ENCODE peak calls at places on chromosome 20, in five cellular contexts. H is A549, N is K562, S is HepG2, Z is H1. I is an unnamed sample.

GRCh38 chr20:3276400-3277015 is 37.5 kb upstream of the SLC4A11 start:
- DNase-seq in H (peak; percentile 66), N (peak; percentile 17), S (peak; percentile 68), Z (no peak), I (peak; percentile 37)

GRCh38 chr20:37615507-37616425 is 78.1 kb upstream of the CTNNBL1 start:
- DNase-seq in Z (peak; percentile 79), H (peak; percentile 61), N (peak; percentile 69), S (peak; percentile 62), I (peak; percentile 33)

GRCh38 chr20:48788486-48789072 is 39.2 kb downstream of the PREX1 start:
- DNase-seq in N (no peak), S (no peak), Z (no peak), H (no peak), I (no peak)

GRCh38 chr20:10075606-10076005 is 40.8 kb downstream of the ANKEF1 start:
- DNase-seq in H (no peak), N (no peak), Z (no peak), S (no peak), I (peak; percentile 21)

GRCh38 chr20:48626226-48626937 is 201.4 kb downstream of the PREX1 start:
- DNase-seq in N (no peak), S (no peak), H (no peak), Z (no peak), I (no peak)

GRCh38 chr20:21522479-21523397 is 8.9 kb upstream of the NKX2-2 start:
- DNase-seq in H (no peak), N (no peak), S (no peak), Z (peak; percentile 71), I (no peak)

GRCh38 chr20:33666293-33667244 is at the start of gene ACTL10:
- DNase-seq in S (no peak), Z (peak; percentile 79), H (no peak), N (peak; percentile 82), I (peak; percentile 98)

GRCh38 chr20:34861386-34862084 is 11.1 kb downstream of the GGT7 start:
- DNase-seq in N (no peak), Z (no peak), S (no peak), H (no peak), I (no peak)

GRCh38 chr20:38152175-38153010 is 12.7 kb downstream of the TGM2 start:
- DNase-seq in N (no peak), Z (no peak), H (peak; percentile 74), S (peak; percentile 44), I (peak; percentile 97)

GRCh38 chr20:24587384-24588046 is 118.1 kb downstream of the SYNDIG1 start:
- DNase-seq in Z (no peak), N (no peak), S (no peak), H (no peak), I (no peak)

GRCh38 chr20:64038579-64039292 is 2.8 kb downstream of the C20orf204 start:
- DNase-seq in H (peak; percentile 91), Z (peak; percentile 92), S (no peak), N (peak; percentile 84), I (peak; percentile 96)

GRCh38 chr20:5569021-5569420 is 181.2 kb upstream of the SHLD1 start:
- DNase-seq in S (peak; percentile 71), N (peak; percentile 18), Z (no peak), H (peak; percentile 75), I (peak; percentile 74)

GRCh38 chr20:24148372-24148771 is 159.8 kb upstream of the GGTLC1 start:
- DNase-seq in Z (peak; percentile 14), H (no peak), S (no peak), N (no peak), I (no peak)

GRCh38 chr20:46581386-46581785 is 30.9 kb upstream of the OCSTAMP start:
- DNase-seq in H (no peak), Z (no peak), S (no peak), N (no peak), I (no peak)

DNA sequence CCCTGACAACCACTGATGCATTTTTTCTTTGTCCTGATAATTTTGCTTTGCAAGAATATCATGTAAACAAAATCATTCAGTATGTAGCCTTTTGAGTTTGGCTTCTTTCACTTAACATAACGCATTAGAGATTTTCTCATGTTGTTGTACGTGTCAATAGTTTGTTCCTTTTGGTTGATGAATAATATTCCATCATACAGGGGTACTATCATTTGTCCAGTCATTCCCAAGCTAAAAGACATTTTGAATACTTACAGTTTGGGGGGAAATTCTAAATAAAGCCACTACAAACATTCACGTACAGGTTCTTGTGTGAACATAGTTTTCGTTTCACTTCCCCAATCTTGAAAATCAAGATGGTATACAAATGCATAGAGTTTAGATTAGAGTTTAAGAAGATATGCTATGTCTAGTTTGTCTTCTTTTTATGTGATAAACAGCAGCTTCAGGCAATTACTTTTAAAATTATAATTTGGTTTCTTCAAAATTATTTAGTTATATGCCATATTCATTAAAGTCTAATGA is 5.2 kb downstream of the HAO1 start:
- DNase-seq in S (no peak), H (no peak), N (no peak), Z (no peak), I (no peak)
- H3K4me3 ChIP-seq in S (no peak overlapping the region), H (no peak overlapping the region), N (no peak overlapping the region), Z (no peak overlapping the region), I (no peak overlapping the region)

GRCh38 chr20:60820149-60820548 is 431.9 kb upstream of the CDH4 start:
- DNase-seq in Z (no peak), S (no peak), N (no peak), H (no peak), I (no peak)
- TF ChIP-seq CTCF in Z (no peak), S (no peak), N (no peak), H (no peak), I (no peak)

DNA sequence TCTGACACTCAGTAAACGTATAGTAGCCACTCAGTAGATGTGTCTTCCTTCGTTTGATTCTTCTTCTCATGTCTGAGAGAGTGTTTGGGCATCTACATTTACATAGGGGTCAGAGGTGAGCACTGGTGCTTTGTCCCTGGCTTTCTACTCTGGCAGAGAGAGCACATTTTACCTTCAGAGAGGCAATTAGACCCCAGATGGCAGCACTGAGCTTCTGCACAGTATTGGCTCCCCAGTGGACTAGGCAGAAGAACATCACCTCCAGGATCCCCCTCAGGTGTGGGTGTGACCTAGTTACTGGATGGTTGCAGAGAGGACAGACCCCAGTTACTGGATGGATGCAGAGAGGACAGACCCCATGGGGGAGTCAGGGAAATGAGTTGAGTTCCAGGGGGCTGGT is 327.2 kb downstream of the DHX35 start:
- DNase-seq in S (no peak), N (no peak), H (peak; percentile 7), Z (peak; percentile 66), I (no peak)
- TF ChIP-seq JUN in S (no peak), N (no peak), H (no peak), Z (no peak), I (no peak)

GRCh38 chr20:8213270-8213669 is 81.2 kb downstream of the PLCB1 start:
- DNase-seq in N (no peak), H (no peak), S (no peak), Z (no peak), I (no peak)

GRCh38 chr20:8213831-8214587 is 81.9 kb downstream of the PLCB1 start:
- DNase-seq in H (no peak), S (no peak), Z (no peak), N (no peak), I (no peak)

GRCh38 chr20:8210749-8211148 is 78.7 kb downstream of the PLCB1 start:
- DNase-seq in N (no peak), S (no peak), Z (no peak), H (no peak), I (no peak)

GRCh38 chr20:8209061-8209460 is 77.0 kb downstream of the PLCB1 start:
- DNase-seq in Z (no peak), S (no peak), N (no peak), H (no peak), I (peak; percentile 14)

DNA sequence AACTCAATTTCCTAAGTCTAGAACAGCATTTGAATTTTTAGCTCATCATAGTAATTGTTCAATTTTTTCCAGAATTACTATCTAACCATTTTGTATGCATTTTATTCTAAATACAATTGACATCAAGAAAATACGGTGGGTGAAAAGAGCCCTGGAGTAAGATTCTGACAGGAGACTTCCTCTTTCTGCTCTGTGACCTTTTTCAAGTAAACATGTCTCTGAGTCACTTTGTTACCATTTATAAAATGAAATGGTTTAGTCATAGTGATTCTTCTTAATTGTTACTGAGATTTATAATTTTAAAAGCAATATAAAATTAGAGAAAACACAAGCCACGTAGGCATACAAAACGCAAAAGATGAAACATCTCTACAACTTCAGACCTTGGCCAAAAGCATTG is 80.2 kb downstream of the PLCB1 start:
- DNase-seq in H (no peak), Z (no peak), S (no peak), N (no peak), I (peak; percentile 11)
- H3K4me3 ChIP-seq in H (no peak overlapping the region), Z (no peak overlapping the region), S (no peak overlapping the region), N (no peak overlapping the region), I (no peak overlapping the region)

DNA sequence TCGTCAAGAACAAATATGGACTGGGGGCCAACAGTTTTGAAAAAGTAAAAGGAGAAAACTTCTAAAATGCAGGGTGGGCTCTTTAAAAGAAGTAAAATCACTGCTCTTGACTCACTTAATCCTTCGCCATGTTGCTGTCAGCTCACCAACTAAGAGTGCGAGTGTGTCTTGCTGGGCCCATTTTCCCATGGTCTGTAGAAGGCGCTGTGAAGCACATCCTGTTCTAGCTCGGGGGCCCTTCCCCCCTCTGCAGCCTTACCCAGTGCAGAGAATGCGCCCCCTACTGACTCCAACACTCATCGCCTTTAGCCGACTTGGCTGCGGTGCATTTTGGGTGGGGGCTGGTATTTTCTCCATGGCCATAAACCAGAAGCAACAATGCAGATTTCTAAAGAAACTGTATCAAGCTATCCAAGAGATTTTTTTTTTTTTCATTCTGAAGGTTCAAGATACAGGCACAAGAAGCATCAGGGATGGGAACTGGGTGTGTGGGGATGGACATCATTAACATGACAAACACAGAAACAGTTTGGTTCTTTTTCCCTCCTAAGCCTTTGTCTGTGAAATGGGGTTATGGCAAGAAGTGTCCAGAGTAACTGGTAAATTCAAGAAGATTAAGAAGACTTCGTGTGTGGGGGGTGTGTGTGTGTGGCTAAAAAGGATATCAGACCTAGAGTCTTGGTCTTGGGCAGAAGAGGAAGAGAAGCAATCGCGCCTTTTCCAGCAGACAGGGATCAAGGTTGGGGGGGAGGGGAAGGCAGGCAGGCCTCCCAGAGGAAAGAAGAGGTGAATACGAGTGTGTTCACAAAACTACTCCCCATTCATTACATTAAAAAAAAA is 1.7 kb downstream of the ADNP start:
- DNase-seq in Z (peak; percentile 91), N (peak; percentile 82), H (peak; percentile 98), S (peak; percentile 97), I (peak; percentile 92)
- TF ChIP-seq CTCF in Z (peak; percentile 99), N (peak; percentile 100), H (peak; percentile 99), S (peak; percentile 99), I (peak; percentile 98)

DNA sequence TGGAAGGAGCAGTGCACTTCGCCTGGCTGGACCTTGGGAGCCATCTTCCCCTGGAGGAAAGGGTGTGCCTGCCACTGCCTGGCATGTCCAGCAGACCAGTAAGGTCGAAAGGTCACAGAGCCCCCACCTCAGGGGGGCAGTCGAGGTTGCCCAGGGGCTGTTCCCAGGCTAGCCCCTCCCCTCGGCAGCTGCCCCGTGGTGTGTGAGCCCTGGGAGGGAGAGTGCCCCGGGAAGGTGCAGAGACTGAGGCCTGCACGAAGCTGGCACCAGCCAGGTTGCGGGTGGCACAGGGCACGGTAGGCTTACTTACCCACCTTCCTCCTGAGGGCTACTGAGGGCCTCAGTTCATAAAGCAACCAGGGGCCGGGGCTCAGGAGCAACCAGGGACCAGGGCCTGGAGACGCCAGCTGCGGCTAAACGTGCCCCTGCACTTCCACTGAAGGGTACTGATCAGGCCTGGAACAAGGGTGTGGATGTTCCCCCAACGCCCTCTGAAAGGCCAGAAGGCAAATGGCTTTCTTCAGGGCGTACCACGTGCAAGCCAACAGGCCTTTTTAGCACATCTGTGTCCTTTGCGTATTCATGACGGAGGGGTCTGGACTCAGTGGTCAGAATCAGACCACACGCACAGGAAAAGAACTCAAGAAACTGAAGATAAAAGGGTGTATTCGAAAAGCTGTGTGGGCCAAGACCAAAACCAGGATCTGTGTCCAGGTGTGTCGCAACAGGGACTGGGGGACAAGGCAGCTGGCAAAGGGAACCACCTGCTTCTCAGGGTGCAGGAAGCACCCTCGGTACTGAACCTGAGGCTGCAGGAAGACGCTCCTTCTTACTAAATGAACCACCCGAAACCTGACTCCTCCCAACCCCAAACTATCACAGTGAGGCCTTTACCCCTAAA is 24.4 kb upstream of the TCFL5 start:
- DNase-seq in Z (no peak), H (no peak), S (no peak), N (no peak), I (no peak)
- TF ChIP-seq JUN in Z (no peak), H (no peak), S (no peak), N (no peak), I (no peak)